ENCODE peak calls at places on chromosomes 16 and 17, in eight cellular contexts. G is ovary, U is fibroblast of mammary gland, V is RWPE1, J is Panc1, X is body of pancreas, M is prostate gland, Y is mucosa of descending colon. L is an unnamed sample.

GRCh38 chr17:65588194-65588808 is 26.9 kb upstream of the AXIN2 start:
- DNase-seq in G (no peak), U (no peak), V (no peak), J (no peak), X (peak), M (peak), Y (peak), L (no peak)

GRCh38 chr17:58679263-58680037 is 12.4 kb downstream of the TEX14 start:
- DNase-seq in G (no peak), U (peak), V (peak), J (peak), X (no peak), M (no peak), Y (no peak), L (no peak)

GRCh38 chr16:21167360-21167759 is 8.9 kb downstream of the LDAF1 start:
- DNase-seq in G (no peak), U (peak), V (peak), J (peak), X (no peak), M (no peak), Y (no peak), L (no peak)

GRCh38 chr16:83903739-83904138 is 4.8 kb downstream of the MLYCD start:
- DNase-seq in G (peak), U (peak), V (no peak), J (no peak), X (peak), M (no peak), Y (no peak), L (peak)

GRCh38 chr17:30969989-30970680 is 704 bp upstream of the RNF135 start:
- DNase-seq in G (no peak), U (peak), V (peak), J (no peak), X (peak), M (peak), Y (peak), L (no peak)

GRCh38 chr17:77681820-77682219 is 276.7 kb upstream of the TNRC6C start:
- DNase-seq in G (no peak), U (peak), V (no peak), J (no peak), X (no peak), M (peak), Y (peak), L (no peak)

GRCh38 chr16:30183961-30184429 is 593 bp downstream of the CORO1A start:
- DNase-seq in G (no peak), U (no peak), V (no peak), J (no peak), X (peak), M (no peak), Y (peak), L (peak)

GRCh38 chr17:81551458-81552243 is 502 bp downstream of the FAAP100 start:
- DNase-seq in G (no peak), U (peak), V (peak), J (no peak), X (peak), M (no peak), Y (peak), L (peak)

GRCh38 chr17:72297326-72298115 is 176.7 kb downstream of the SOX9 start:
- DNase-seq in G (no peak), U (peak), V (peak), J (no peak), X (no peak), M (no peak), Y (no peak), L (no peak)

GRCh38 chr17:45127583-45128300 is 4.6 kb downstream of the PLCD3 start:
- DNase-seq in G (peak), U (no peak), V (no peak), J (no peak), X (peak), M (peak), Y (peak), L (no peak)

GRCh38 chr17:76491271-76492184 is 9.7 kb downstream of the RHBDF2 start:
- DNase-seq in G (no peak), U (no peak), V (no peak), J (no peak), X (no peak), M (no peak), Y (no peak), L (no peak)

GRCh38 chr16:70481929-70482536 is 27.6 kb downstream of the FCSK start:
- DNase-seq in G (no peak), U (peak), V (no peak), J (no peak), X (no peak), M (no peak), Y (no peak), L (no peak)

DNA sequence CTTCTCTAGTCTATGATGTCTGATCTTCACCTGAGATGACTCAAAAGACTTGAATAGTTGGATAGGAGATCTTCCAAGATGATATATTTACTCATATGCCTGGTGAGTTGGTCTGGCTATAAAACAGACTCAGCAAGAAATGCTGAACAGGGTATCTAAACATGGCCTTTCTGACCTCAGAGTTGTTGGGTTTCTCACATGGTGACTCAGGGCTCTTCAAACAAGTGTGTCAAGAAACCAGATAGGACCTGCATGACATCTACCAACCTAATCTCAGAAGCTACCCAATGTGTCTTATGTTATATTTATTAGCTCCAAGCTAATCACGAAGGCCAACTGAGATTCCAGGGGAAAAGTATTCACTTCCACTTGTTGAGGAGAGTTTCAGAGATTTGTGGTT is 1477.3 kb downstream of the CDH8 start:
- DNase-seq in G (no peak), U (no peak), V (no peak), J (no peak), X (no peak), M (no peak), Y (no peak), L (no peak)
- TF ChIP-seq CTCF in G (no peak), U (no peak), V (no peak), J (no peak), X (no peak), M (no peak), Y (no peak), L (no peak)

GRCh38 chr16:85793662-85794298 is 5.6 kb downstream of the EMC8 start:
- DNase-seq in G (no peak), U (no peak), V (no peak), J (no peak), X (no peak), M (no peak), Y (no peak), L (no peak)
- TF ChIP-seq CTCF in G (no peak), U (no peak), V (no peak), J (no peak), X (no peak), M (no peak), Y (no peak), L (no peak)

GRCh38 chr16:11298143-11298900 is 17.2 kb upstream of the PRM1 start:
- DNase-seq in G (no peak), U (no peak), V (no peak), J (no peak), X (no peak), M (no peak), Y (no peak), L (no peak)

GRCh38 chr16:11295672-11296071 is 14.5 kb upstream of the PRM1 start:
- DNase-seq in G (no peak), U (no peak), V (no peak), J (no peak), X (no peak), M (no peak), Y (no peak), L (no peak)

GRCh38 chr16:11296351-11296705 is 15.2 kb upstream of the PRM1 start:
- DNase-seq in G (no peak), U (no peak), V (no peak), J (no peak), X (no peak), M (no peak), Y (no peak), L (no peak)

GRCh38 chr16:11296706-11297491 is 15.8 kb upstream of the PRM1 start:
- DNase-seq in G (no peak), U (no peak), V (no peak), J (no peak), X (peak), M (peak), Y (no peak), L (no peak)

DNA sequence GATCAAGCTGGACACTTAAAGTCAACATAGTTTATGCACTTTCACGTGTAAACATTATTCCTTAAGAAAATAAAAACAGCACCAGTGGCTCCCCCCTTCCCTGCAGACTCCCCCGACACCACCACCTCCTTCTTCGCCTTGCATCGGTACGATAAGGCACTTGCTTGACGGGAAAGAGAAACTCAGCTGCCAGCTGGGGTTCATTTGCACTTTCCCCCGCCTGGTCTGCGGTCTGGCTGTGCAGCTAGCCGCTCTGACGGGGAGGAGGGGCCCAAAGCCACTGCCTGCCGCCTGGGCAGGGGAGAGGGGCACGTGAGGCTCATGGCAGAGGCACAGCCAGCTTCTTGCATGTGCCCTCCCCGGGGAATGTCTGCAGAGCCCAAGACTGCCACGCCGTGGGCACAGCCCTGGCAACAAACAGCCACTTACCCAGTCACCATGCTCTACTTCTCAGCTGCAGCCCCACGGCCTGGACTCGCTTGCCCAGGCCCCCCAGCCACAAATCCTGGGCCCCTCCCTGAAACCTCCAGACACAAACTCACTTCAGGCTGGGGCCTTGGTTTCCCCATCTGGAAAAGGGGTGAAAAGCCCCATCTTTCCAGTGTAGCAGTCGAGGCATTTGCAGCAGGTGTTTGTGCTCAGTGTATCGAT is 16.5 kb upstream of the PRM1 start:
- DNase-seq in G (peak), U (peak), V (no peak), J (no peak), X (peak), M (peak), Y (peak), L (peak)
- TF ChIP-seq CTCF in G (no peak), U (no peak), V (no peak), J (no peak), X (peak), M (peak), Y (no peak), L (no peak)

DNA sequence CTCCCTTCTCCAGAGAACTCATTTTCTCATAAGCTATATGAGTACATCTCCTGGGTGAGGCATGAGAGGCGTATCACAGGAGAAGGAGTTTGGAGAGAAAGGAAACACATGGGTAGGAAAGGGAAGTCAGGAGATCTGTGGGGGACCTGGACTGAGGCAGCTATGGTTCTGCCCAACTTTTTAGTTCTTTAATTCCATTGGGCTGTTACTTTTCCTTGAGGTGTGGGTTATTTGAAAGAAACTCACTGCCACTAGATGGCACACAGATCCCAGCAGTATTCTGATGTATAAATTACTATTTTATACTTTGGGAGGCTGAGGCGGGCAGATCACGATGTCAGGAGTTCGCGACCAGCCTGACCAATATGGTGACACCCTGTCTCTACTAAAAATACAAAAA is 63.6 kb downstream of the NUP93 start:
- DNase-seq in G (no peak), U (peak), V (no peak), J (no peak), X (no peak), M (no peak), Y (peak), L (no peak)
- TF ChIP-seq CTCF in G (peak), U (peak), V (peak), J (peak), X (peak), M (peak), Y (no peak), L (no peak)

DNA sequence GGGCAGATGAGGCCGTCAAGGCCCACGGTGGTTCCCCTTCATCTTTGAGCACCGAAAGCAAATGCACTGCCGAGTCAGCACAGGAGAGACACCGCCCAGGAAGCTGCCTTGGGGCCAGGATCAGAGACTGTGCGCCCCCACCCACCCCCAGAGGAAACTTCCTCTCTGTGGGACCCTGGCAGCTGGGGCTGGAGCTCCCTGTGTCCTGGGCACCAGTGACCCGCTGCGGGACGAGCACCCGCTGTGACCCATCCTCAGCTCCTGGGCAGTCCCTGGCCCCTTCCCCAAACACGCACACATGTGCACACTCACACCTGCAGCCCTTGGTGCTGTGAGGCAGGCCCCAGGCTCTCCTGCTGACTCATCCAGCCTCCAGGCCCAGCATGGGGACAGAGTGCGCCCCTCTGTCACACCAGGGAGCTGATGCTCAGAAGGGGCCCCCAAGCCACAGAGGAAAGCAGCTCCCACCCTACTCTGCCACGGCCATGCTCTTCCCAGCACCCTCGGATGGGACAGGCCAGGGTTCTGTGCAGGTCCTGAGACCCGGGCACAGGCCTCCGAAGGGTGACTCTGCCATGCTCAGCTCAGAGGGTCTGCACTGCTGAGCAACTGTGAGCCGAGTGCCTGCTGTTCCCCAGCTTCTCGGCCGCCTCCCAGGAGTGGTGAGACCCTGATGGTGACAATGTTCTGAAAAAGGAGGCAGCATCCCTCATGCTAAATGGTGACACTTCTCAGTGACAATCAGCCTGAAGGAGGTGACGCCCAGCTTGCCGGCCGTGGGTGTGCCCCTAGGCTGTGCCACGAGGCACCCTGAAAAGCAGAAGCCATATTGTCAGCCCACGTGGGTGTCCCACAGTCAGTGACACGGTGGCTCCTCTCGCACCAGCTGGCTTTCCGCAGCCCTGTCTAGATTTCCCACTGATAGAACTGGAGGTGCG is 3.6 kb downstream of the PIEZO1 start:
- DNase-seq in G (no peak), U (no peak), V (no peak), J (no peak), X (no peak), M (no peak), Y (peak), L (peak)
- TF ChIP-seq CTCF in G (no peak), U (no peak), V (no peak), J (no peak), X (no peak), M (no peak), Y (no peak), L (no peak)

DNA sequence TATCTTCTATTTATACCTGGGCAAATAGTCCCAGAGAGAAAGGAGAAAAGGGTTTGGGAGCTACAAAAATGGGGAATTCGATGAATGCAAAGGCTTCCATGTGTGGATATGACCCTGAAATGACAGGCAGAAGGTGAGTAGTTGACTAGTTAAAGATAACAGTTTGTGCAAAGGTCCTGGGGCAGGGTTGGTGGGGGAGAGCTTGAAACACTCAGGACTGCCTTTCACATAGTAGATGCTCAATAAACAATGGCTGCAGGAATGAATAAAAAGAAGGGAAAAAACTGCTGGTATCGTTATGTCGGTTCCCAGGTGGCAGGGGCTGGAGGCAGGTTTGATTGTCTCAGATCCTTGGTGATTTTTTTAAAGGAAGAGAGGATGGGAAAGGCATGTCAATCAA is 445.5 kb downstream of the HAPSTR1 start:
- DNase-seq in G (no peak), U (no peak), V (no peak), J (no peak), X (no peak), M (no peak), Y (no peak), L (no peak)
- TF ChIP-seq CTCF in G (no peak), U (no peak), V (no peak), J (no peak), X (no peak), M (no peak), Y (no peak), L (no peak)

DNA sequence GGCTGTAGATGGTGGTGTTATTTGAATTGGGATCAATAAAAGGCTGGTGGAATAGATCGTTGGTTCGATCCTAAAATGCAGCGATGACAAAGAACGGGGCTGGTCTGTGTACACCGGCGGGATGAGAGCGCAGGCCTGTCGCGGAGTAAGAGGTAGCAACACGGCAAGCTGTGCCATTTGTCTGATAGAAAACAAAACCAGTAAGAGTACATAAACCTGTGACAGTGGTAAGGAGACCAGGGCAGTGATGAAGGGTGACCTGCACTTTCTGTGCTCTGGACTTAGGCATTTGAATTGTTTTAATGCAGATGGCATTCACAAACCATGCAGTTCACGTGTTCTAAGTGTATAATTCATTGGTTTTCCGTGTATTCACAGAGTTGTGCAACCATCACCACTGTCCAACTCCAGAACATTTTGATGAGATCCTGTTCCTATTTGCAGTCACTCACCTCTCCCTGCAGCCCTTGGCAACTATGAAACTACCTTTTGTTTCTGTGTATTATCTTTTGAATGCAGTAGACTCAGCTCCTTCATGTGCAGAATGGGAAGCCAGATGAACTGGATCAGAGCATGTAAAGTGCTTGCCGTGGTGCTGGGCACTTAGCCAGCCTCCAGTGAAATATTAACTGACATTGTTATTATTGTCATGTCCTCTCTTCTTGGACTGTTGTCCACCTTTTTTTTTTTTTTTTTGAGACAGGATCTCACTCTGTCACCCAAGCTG is 286.1 kb downstream of the SNX29 start:
- DNase-seq in G (no peak), U (peak), V (no peak), J (no peak), X (peak), M (peak), Y (peak), L (no peak)
- TF ChIP-seq CTCF in G (no peak), U (no peak), V (no peak), J (no peak), X (no peak), M (no peak), Y (no peak), L (no peak)

GRCh38 chr16:51524555-51525373 is 373.7 kb upstream of the SALL1 start:
- DNase-seq in G (peak), U (peak), V (peak), J (no peak), X (peak), M (no peak), Y (no peak), L (no peak)
- TF ChIP-seq CTCF in G (no peak), U (peak), V (no peak), J (no peak), X (peak), M (no peak), Y (no peak), L (no peak)

L was measured in glutamatergic neuron.